ENCODE peak calls at places on chromosomes 5 and 9, in ten cellular contexts. One of them, this sample, is unnamed.

GRCh38 chr5:155978805-155979204 is 348.2 kb upstream of the SGCD start:
- DNase-seq in astrocyte of the spinal cord: no peak
- DNase-seq in fibroblast of mammary gland: peak; percentile 1
- DNase-seq in coronary artery: no peak
- DNase-seq in mammary epithelial cell: no peak
- DNase-seq in fibroblast of pulmonary artery: no peak
- DNase-seq in cardiac fibroblast: no peak
- DNase-seq in heart right ventricle: peak; percentile 11
- DNase-seq in IMR-90: no peak
- DNase-seq in GM06990: no peak
- DNase-seq in this sample: no peak

GRCh38 chr5:475704-476101 is 32.7 kb downstream of the EXOC3 start:
- DNase-seq in astrocyte of the spinal cord: no peak
- DNase-seq in fibroblast of mammary gland: no peak
- DNase-seq in coronary artery: no peak
- DNase-seq in mammary epithelial cell: no peak
- DNase-seq in fibroblast of pulmonary artery: no peak
- DNase-seq in cardiac fibroblast: no peak
- DNase-seq in heart right ventricle: no peak
- DNase-seq in IMR-90: no peak
- DNase-seq in GM06990: no peak
- DNase-seq in this sample: no peak

GRCh38 chr5:16935271-16936149 is 578 bp downstream of the MYO10 start:
- DNase-seq in astrocyte of the spinal cord: peak; percentile 67
- DNase-seq in fibroblast of mammary gland: peak; percentile 30
- DNase-seq in coronary artery: peak; percentile 82
- DNase-seq in mammary epithelial cell: peak; percentile 90
- DNase-seq in fibroblast of pulmonary artery: no peak
- DNase-seq in cardiac fibroblast: peak; percentile 39
- DNase-seq in heart right ventricle: peak; percentile 34
- DNase-seq in IMR-90: no peak
- DNase-seq in GM06990: peak; percentile 38
- DNase-seq in this sample: peak; percentile 47

GRCh38 chr9:83066771-83067170 is 3.8 kb upstream of the RASEF start:
- DNase-seq in astrocyte of the spinal cord: peak; percentile 92
- DNase-seq in fibroblast of mammary gland: peak; percentile 95
- DNase-seq in coronary artery: no peak
- DNase-seq in mammary epithelial cell: peak; percentile 82
- DNase-seq in fibroblast of pulmonary artery: no peak
- DNase-seq in cardiac fibroblast: peak; percentile 63
- DNase-seq in heart right ventricle: no peak
- DNase-seq in IMR-90: peak; percentile 89
- DNase-seq in GM06990: no peak
- DNase-seq in this sample: peak; percentile 86

GRCh38 chr9:12702160-12702758 is 9.1 kb downstream of the TYRP1 start:
- DNase-seq in astrocyte of the spinal cord: peak; percentile 62
- DNase-seq in fibroblast of mammary gland: peak; percentile 76
- DNase-seq in coronary artery: peak; percentile 73
- DNase-seq in mammary epithelial cell: peak; percentile 41
- DNase-seq in fibroblast of pulmonary artery: peak; percentile 90
- DNase-seq in cardiac fibroblast: peak; percentile 77
- DNase-seq in heart right ventricle: peak; percentile 17
- DNase-seq in IMR-90: peak; percentile 70
- DNase-seq in GM06990: no peak
- DNase-seq in this sample: peak; percentile 85

GRCh38 chr5:35319231-35320002 is 89.1 kb upstream of the PRLR start:
- DNase-seq in astrocyte of the spinal cord: peak; percentile 12
- DNase-seq in fibroblast of mammary gland: peak; percentile 63
- DNase-seq in coronary artery: no peak
- DNase-seq in mammary epithelial cell: peak; percentile 47
- DNase-seq in fibroblast of pulmonary artery: peak; percentile 13
- DNase-seq in cardiac fibroblast: peak; percentile 46
- DNase-seq in heart right ventricle: peak; percentile 51
- DNase-seq in IMR-90: peak; percentile 2
- DNase-seq in GM06990: peak; percentile 70
- DNase-seq in this sample: no peak

GRCh38 chr5:131008329-131008728 is 156.7 kb downstream of the HINT1 start:
- DNase-seq in astrocyte of the spinal cord: no peak
- DNase-seq in fibroblast of mammary gland: no peak
- DNase-seq in coronary artery: no peak
- DNase-seq in mammary epithelial cell: no peak
- DNase-seq in fibroblast of pulmonary artery: no peak
- DNase-seq in cardiac fibroblast: no peak
- DNase-seq in heart right ventricle: no peak
- DNase-seq in IMR-90: no peak
- DNase-seq in GM06990: no peak
- DNase-seq in this sample: no peak

GRCh38 chr9:38700695-38701094 is 19.2 kb downstream of the FAM240B start:
- DNase-seq in astrocyte of the spinal cord: peak; percentile 71
- DNase-seq in fibroblast of mammary gland: peak; percentile 28
- DNase-seq in coronary artery: no peak
- DNase-seq in mammary epithelial cell: peak; percentile 92
- DNase-seq in fibroblast of pulmonary artery: peak; percentile 82
- DNase-seq in cardiac fibroblast: peak; percentile 81
- DNase-seq in heart right ventricle: no peak
- DNase-seq in IMR-90: peak; percentile 8
- DNase-seq in GM06990: no peak
- DNase-seq in this sample: peak; percentile 46

GRCh38 chr9:122468735-122469134 is 9.0 kb downstream of the OR1J1 start:
- DNase-seq in astrocyte of the spinal cord: no peak
- DNase-seq in fibroblast of mammary gland: peak; percentile 85
- DNase-seq in coronary artery: no peak
- DNase-seq in mammary epithelial cell: no peak
- DNase-seq in fibroblast of pulmonary artery: peak; percentile 69
- DNase-seq in cardiac fibroblast: peak; percentile 68
- DNase-seq in heart right ventricle: no peak
- DNase-seq in IMR-90: peak; percentile 83
- DNase-seq in GM06990: no peak
- DNase-seq in this sample: peak; percentile 63

GRCh38 chr5:11904270-11904906 is at the start of gene CTNND2:
- DNase-seq in astrocyte of the spinal cord: peak; percentile 65
- DNase-seq in fibroblast of mammary gland: no peak
- DNase-seq in coronary artery: no peak
- DNase-seq in mammary epithelial cell: peak; percentile 20
- DNase-seq in fibroblast of pulmonary artery: no peak
- DNase-seq in cardiac fibroblast: peak; percentile 4
- DNase-seq in heart right ventricle: peak; percentile 26
- DNase-seq in IMR-90: no peak
- DNase-seq in GM06990: peak; percentile 8
- DNase-seq in this sample: no peak

GRCh38 chr9:134307223-134307600 is 19.0 kb upstream of the RXRA start:
- DNase-seq in astrocyte of the spinal cord: no peak
- DNase-seq in fibroblast of mammary gland: no peak
- DNase-seq in coronary artery: no peak
- DNase-seq in mammary epithelial cell: no peak
- DNase-seq in fibroblast of pulmonary artery: no peak
- DNase-seq in cardiac fibroblast: no peak
- DNase-seq in heart right ventricle: no peak
- DNase-seq in IMR-90: no peak
- DNase-seq in GM06990: no peak
- DNase-seq in this sample: no peak

GRCh38 chr5:143011621-143012020 is 241.4 kb downstream of the ARHGAP26 start:
- DNase-seq in astrocyte of the spinal cord: peak; percentile 84
- DNase-seq in fibroblast of mammary gland: peak; percentile 70
- DNase-seq in coronary artery: no peak
- DNase-seq in mammary epithelial cell: no peak
- DNase-seq in fibroblast of pulmonary artery: peak; percentile 77
- DNase-seq in cardiac fibroblast: peak; percentile 85
- DNase-seq in heart right ventricle: no peak
- DNase-seq in IMR-90: peak; percentile 83
- DNase-seq in GM06990: no peak
- DNase-seq in this sample: peak; percentile 67

GRCh38 chr9:14618851-14619250 is 74.4 kb downstream of the ZDHHC21 start:
- DNase-seq in astrocyte of the spinal cord: no peak
- DNase-seq in fibroblast of mammary gland: no peak
- DNase-seq in coronary artery: no peak
- DNase-seq in mammary epithelial cell: no peak
- DNase-seq in fibroblast of pulmonary artery: no peak
- DNase-seq in cardiac fibroblast: no peak
- DNase-seq in heart right ventricle: no peak
- DNase-seq in IMR-90: no peak
- DNase-seq in GM06990: no peak
- DNase-seq in this sample: no peak
- H3K4me3 ChIP-seq in astrocyte of the spinal cord: no peak overlapping the region
- H3K4me3 ChIP-seq in fibroblast of mammary gland: no peak overlapping the region
- H3K4me3 ChIP-seq in coronary artery: no peak overlapping the region
- H3K4me3 ChIP-seq in mammary epithelial cell: no peak overlapping the region
- H3K4me3 ChIP-seq in fibroblast of pulmonary artery: no peak overlapping the region
- H3K4me3 ChIP-seq in cardiac fibroblast: no peak overlapping the region
- H3K4me3 ChIP-seq in heart right ventricle: no peak overlapping the region
- H3K4me3 ChIP-seq in IMR-90: no peak overlapping the region
- H3K4me3 ChIP-seq in GM06990: no peak overlapping the region
- H3K4me3 ChIP-seq in this sample: no peak overlapping the region

DNA sequence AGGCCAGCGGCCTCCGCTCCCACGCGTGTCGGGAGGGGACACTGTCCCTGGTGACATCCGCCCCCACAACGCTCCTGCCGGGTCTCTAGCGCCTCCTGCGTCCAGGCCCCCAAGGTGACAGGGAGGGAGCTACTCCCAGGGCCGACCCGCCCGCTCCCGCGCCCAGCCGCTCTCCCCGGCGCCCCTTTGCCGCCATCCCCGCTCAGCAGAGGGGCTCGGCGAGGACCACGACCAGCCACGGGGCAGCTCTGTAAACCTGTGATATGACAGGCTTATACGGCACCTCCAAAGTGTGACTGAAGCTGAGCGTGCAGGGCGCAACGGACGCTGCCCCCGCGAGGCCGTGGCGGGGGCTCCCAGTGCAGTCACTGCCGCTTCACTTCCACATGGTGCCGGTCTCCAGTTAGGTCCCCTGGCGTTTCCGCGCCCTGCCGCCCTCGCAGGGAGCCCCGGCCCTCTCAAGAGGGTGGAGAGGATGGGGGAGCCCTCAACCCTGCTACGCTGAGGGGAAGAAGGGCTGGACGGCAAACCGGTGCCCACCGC is 978 bp upstream of the ADCY2 start:
- DNase-seq in astrocyte of the spinal cord: no peak
- DNase-seq in fibroblast of mammary gland: no peak
- DNase-seq in coronary artery: no peak
- DNase-seq in mammary epithelial cell: no peak
- DNase-seq in fibroblast of pulmonary artery: no peak
- DNase-seq in cardiac fibroblast: no peak
- DNase-seq in heart right ventricle: no peak
- DNase-seq in IMR-90: no peak
- DNase-seq in GM06990: no peak
- DNase-seq in this sample: no peak
- TF ChIP-seq CTCF in astrocyte of the spinal cord: no peak
- TF ChIP-seq CTCF in fibroblast of mammary gland: no peak
- TF ChIP-seq CTCF in coronary artery: no peak
- TF ChIP-seq CTCF in mammary epithelial cell: no peak
- TF ChIP-seq CTCF in fibroblast of pulmonary artery: no peak
- TF ChIP-seq CTCF in cardiac fibroblast: no peak
- TF ChIP-seq CTCF in heart right ventricle: no peak
- TF ChIP-seq CTCF in IMR-90: no peak
- TF ChIP-seq CTCF in GM06990: no peak
- TF ChIP-seq CTCF in this sample: no peak

GRCh38 chr5:123150089-123150488 is 61.0 kb downstream of the PRDM6 start:
- DNase-seq in astrocyte of the spinal cord: no peak
- DNase-seq in fibroblast of mammary gland: no peak
- DNase-seq in coronary artery: no peak
- DNase-seq in mammary epithelial cell: no peak
- DNase-seq in fibroblast of pulmonary artery: no peak
- DNase-seq in cardiac fibroblast: no peak
- DNase-seq in heart right ventricle: no peak
- DNase-seq in IMR-90: no peak
- DNase-seq in GM06990: no peak
- DNase-seq in this sample: no peak
- H3K4me3 ChIP-seq in astrocyte of the spinal cord: no peak overlapping the region
- H3K4me3 ChIP-seq in fibroblast of mammary gland: no peak overlapping the region
- H3K4me3 ChIP-seq in coronary artery: no peak overlapping the region
- H3K4me3 ChIP-seq in mammary epithelial cell: no peak overlapping the region
- H3K4me3 ChIP-seq in fibroblast of pulmonary artery: no peak overlapping the region
- H3K4me3 ChIP-seq in cardiac fibroblast: no peak overlapping the region
- H3K4me3 ChIP-seq in heart right ventricle: no peak overlapping the region
- H3K4me3 ChIP-seq in IMR-90: no peak overlapping the region
- H3K4me3 ChIP-seq in GM06990: no peak overlapping the region
- H3K4me3 ChIP-seq in this sample: no peak overlapping the region

GRCh38 chr5:110727025-110727314 is 499 bp upstream of the TMEM232 start:
- DNase-seq in astrocyte of the spinal cord: no peak
- DNase-seq in fibroblast of mammary gland: peak; percentile 15
- DNase-seq in coronary artery: no peak
- DNase-seq in mammary epithelial cell: peak; percentile 5
- DNase-seq in fibroblast of pulmonary artery: no peak
- DNase-seq in cardiac fibroblast: no peak
- DNase-seq in heart right ventricle: no peak
- DNase-seq in IMR-90: peak; percentile 2
- DNase-seq in GM06990: no peak
- DNase-seq in this sample: no peak
- TF ChIP-seq CTCF in astrocyte of the spinal cord: peak; percentile 16
- TF ChIP-seq CTCF in fibroblast of mammary gland: peak; percentile 23
- TF ChIP-seq CTCF in coronary artery: no peak
- TF ChIP-seq CTCF in mammary epithelial cell: no peak
- TF ChIP-seq CTCF in fibroblast of pulmonary artery: peak; percentile 20
- TF ChIP-seq CTCF in cardiac fibroblast: no peak
- TF ChIP-seq CTCF in heart right ventricle: no peak
- TF ChIP-seq CTCF in IMR-90: no peak
- TF ChIP-seq CTCF in GM06990: peak; percentile 34
- TF ChIP-seq CTCF in this sample: peak; percentile 5

GRCh38 chr5:134123360-134123759 is 8.9 kb downstream of the TCF7 start:
- DNase-seq in astrocyte of the spinal cord: no peak
- DNase-seq in fibroblast of mammary gland: no peak
- DNase-seq in coronary artery: no peak
- DNase-seq in mammary epithelial cell: no peak
- DNase-seq in fibroblast of pulmonary artery: no peak
- DNase-seq in cardiac fibroblast: no peak
- DNase-seq in heart right ventricle: no peak
- DNase-seq in IMR-90: no peak
- DNase-seq in GM06990: no peak
- DNase-seq in this sample: no peak

GRCh38 chr5:134122530-134122929 is 8.0 kb downstream of the TCF7 start:
- DNase-seq in astrocyte of the spinal cord: no peak
- DNase-seq in fibroblast of mammary gland: no peak
- DNase-seq in coronary artery: no peak
- DNase-seq in mammary epithelial cell: no peak
- DNase-seq in fibroblast of pulmonary artery: no peak
- DNase-seq in cardiac fibroblast: no peak
- DNase-seq in heart right ventricle: no peak
- DNase-seq in IMR-90: no peak
- DNase-seq in GM06990: no peak
- DNase-seq in this sample: no peak

GRCh38 chr5:134118212-134118611 is 3.7 kb downstream of the TCF7 start:
- DNase-seq in astrocyte of the spinal cord: no peak
- DNase-seq in fibroblast of mammary gland: no peak
- DNase-seq in coronary artery: no peak
- DNase-seq in mammary epithelial cell: no peak
- DNase-seq in fibroblast of pulmonary artery: no peak
- DNase-seq in cardiac fibroblast: no peak
- DNase-seq in heart right ventricle: no peak
- DNase-seq in IMR-90: no peak
- DNase-seq in GM06990: no peak
- DNase-seq in this sample: no peak

GRCh38 chr5:134119720-134120119 is 5.2 kb downstream of the TCF7 start:
- DNase-seq in astrocyte of the spinal cord: no peak
- DNase-seq in fibroblast of mammary gland: no peak
- DNase-seq in coronary artery: no peak
- DNase-seq in mammary epithelial cell: no peak
- DNase-seq in fibroblast of pulmonary artery: no peak
- DNase-seq in cardiac fibroblast: no peak
- DNase-seq in heart right ventricle: no peak
- DNase-seq in IMR-90: no peak
- DNase-seq in GM06990: no peak
- DNase-seq in this sample: no peak

GRCh38 chr5:134120386-134121138 is 6.1 kb downstream of the TCF7 start:
- DNase-seq in astrocyte of the spinal cord: no peak
- DNase-seq in fibroblast of mammary gland: no peak
- DNase-seq in coronary artery: no peak
- DNase-seq in mammary epithelial cell: no peak
- DNase-seq in fibroblast of pulmonary artery: no peak
- DNase-seq in cardiac fibroblast: no peak
- DNase-seq in heart right ventricle: no peak
- DNase-seq in IMR-90: no peak
- DNase-seq in GM06990: no peak
- DNase-seq in this sample: no peak
- H3K4me3 ChIP-seq in astrocyte of the spinal cord: no peak overlapping the region
- H3K4me3 ChIP-seq in fibroblast of mammary gland: no peak overlapping the region
- H3K4me3 ChIP-seq in coronary artery: no peak overlapping the region
- H3K4me3 ChIP-seq in mammary epithelial cell: no peak overlapping the region
- H3K4me3 ChIP-seq in fibroblast of pulmonary artery: no peak overlapping the region
- H3K4me3 ChIP-seq in cardiac fibroblast: no peak overlapping the region
- H3K4me3 ChIP-seq in heart right ventricle: no peak overlapping the region
- H3K4me3 ChIP-seq in IMR-90: no peak overlapping the region
- H3K4me3 ChIP-seq in GM06990: no peak overlapping the region
- H3K4me3 ChIP-seq in this sample: no peak overlapping the region